ENCODE peak calls at places on chromosome 6, in seven cellular contexts. D, E, X, P, I, T and F are unnamed samples.

GRCh38 chr6:147063469-147064031 is 140.7 kb upstream of the STXBP5 start:
- DNase-seq in T (peak), D (no peak), E (peak), X (no peak), P (peak), I (peak), F (no peak)

GRCh38 chr6:51514396-51515051 is 572.9 kb downstream of the PKHD1 start:
- DNase-seq in E (no peak), P (no peak), I (peak), T (no peak), D (peak), X (no peak), F (no peak)

GRCh38 chr6:152696543-152696942 is 1.2 kb upstream of the MYCT1 start:
- DNase-seq in E (no peak), X (no peak), I (peak), P (peak), T (peak), D (no peak), F (no peak)

GRCh38 chr6:1321715-1322114 is 9.8 kb downstream of the FOXQ1 start:
- DNase-seq in E (no peak), P (peak), I (peak), T (peak), D (no peak), X (no peak), F (no peak)

GRCh38 chr6:85126448-85127178 is 323.3 kb upstream of the NT5E start:
- DNase-seq in D (peak), X (peak), P (peak), T (peak), E (peak), I (peak), F (peak)

GRCh38 chr6:143647191-143647590 is 30.6 kb upstream of the PHACTR2 start:
- DNase-seq in D (no peak), P (no peak), I (no peak), X (no peak), E (no peak), T (no peak), F (no peak)

GRCh38 chr6:34656378-34657036 is 40.1 kb downstream of the ILRUN start:
- DNase-seq in X (no peak), P (peak), E (no peak), D (no peak), I (peak), T (peak), F (no peak)

GRCh38 chr6:43970913-43971775 is 156.1 kb downstream of the MRPL14 start:
- DNase-seq in E (no peak), T (no peak), I (no peak), D (no peak), X (no peak), P (peak), F (peak)

GRCh38 chr6:14216931-14217684 is 99.5 kb downstream of the CD83 start:
- DNase-seq in E (no peak), P (peak), X (no peak), T (no peak), I (no peak), D (no peak), F (no peak)

GRCh38 chr6:170127151-170127550 is 163.7 kb downstream of the DLL1 start:
- DNase-seq in P (no peak), D (no peak), X (no peak), I (no peak), T (no peak), E (no peak), F (no peak)

GRCh38 chr6:159035891-159036290 is 8.9 kb downstream of the TAGAP start:
- DNase-seq in E (no peak), T (no peak), D (no peak), X (no peak), P (no peak), I (no peak), F (no peak)

GRCh38 chr6:161740486-161740885 is 466.6 kb upstream of the AGPAT4 start:
- DNase-seq in D (no peak), T (no peak), I (no peak), E (no peak), P (no peak), X (no peak), F (no peak)

GRCh38 chr6:133814797-133815196 is 74.1 kb upstream of the TCF21 start:
- DNase-seq in D (no peak), E (peak), X (no peak), I (peak), T (peak), P (peak), F (no peak)

GRCh38 chr6:97068211-97068610 is 143.7 kb downstream of the KLHL32 start:
- DNase-seq in X (no peak), T (peak), E (no peak), I (peak), D (peak), P (peak), F (no peak)

GRCh38 chr6:124870611-124871201 is 91.5 kb upstream of the RNF217 start:
- DNase-seq in P (peak), I (peak), D (no peak), T (peak), E (no peak), X (no peak), F (no peak)

GRCh38 chr6:14178083-14178445 is 60.5 kb downstream of the CD83 start:
- DNase-seq in E (peak), D (no peak), T (no peak), P (no peak), X (no peak), I (peak), F (no peak)

GRCh38 chr6:67683960-67684359 is 951.1 kb upstream of the ADGRB3 start:
- DNase-seq in E (no peak), X (no peak), D (no peak), P (peak), I (no peak), T (peak), F (no peak)

GRCh38 chr6:111606620-111607115 is 990 bp upstream of the TRAF3IP2 start:
- DNase-seq in I (no peak), T (peak), E (no peak), X (no peak), D (no peak), P (no peak), F (no peak)

GRCh38 chr6:140581601-140582000 is 1207.2 kb upstream of the CITED2 start:
- DNase-seq in I (no peak), P (no peak), E (no peak), T (no peak), D (no peak), X (no peak), F (no peak)

GRCh38 chr6:52271852-52272460 is 12.6 kb downstream of the MCM3 start:
- DNase-seq in I (no peak), E (no peak), D (no peak), X (no peak), P (peak), T (no peak), F (no peak)

GRCh38 chr6:84078335-84078734 is 44.8 kb downstream of the MRAP2 start:
- DNase-seq in P (no peak), T (no peak), D (no peak), X (no peak), E (peak), I (no peak), F (peak)

DNA sequence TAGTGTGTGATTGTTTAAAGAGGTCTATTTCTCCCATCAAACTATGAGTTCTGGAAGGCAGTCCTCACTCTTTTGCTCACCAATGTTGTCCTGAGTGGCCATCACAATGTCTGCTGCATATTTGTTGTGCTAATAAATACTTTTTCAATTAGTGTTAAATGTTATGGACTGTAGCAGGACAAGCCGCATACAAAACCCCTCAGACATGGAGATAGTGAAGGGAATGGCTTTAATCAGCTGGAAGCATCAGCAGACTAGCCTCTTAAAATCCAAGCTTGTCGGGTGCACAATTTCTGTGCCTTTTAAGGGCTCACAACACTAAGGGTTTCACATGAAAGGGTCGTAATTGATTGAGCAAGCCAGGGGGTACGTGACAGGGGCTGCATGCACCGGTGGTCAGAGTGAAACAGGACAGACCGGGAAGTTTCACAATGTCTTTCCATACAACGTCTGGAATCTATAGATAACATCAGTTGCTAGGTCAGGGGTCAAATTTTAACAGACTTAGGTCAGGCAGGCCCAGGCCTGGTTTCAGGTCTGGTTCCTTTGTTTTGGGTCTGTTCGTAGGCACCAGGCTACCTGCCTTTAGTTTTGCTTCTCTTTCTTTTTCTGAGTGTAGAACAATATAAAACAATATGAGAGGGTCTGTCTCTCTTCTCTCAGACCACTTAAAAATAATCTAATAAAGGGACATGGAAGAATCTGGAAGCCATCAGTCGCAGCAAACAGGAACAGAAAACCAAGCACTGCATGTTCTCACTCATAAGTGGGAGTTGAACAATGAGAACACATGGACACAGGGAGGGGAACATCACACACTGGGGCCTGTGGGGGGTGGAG is 327.6 kb upstream of the HTR1E start:
- DNase-seq in X (no peak), P (no peak), I (peak), T (no peak), E (no peak), D (no peak), F (no peak)
- H3K23ac ChIP-seq in X (no peak), P (no peak), I (no peak), T (no peak), E (no peak), D (no peak), F (no peak)

DNA sequence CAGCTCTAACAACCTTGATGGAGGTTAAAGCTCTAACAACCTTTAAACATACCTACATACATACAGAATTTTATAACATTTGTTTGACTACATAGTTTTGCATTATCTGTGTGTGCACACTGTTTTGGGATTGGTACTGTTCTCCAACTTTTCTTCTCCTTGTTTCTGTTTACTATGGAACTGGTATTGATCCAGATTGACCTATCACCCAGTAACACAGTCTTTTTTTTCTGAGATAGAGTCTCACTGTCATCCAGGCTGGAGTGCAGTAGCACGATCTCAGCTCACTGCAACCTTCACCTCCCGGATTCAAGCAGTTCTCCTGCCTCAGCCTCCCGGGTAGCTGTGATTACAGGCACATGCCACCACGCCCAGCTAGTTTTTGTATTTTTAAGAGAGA is 16.7 kb upstream of the SUMO4 start:
- DNase-seq in X (no peak), D (no peak), T (no peak), I (no peak), P (no peak), E (no peak), F (no peak)
- H3K18ac ChIP-seq in X (no peak), D (no peak), T (no peak), I (no peak), P (no peak), E (no peak), F (no peak)

GRCh38 chr6:37928217-37928616 is 108.7 kb downstream of the ZFAND3 start:
- DNase-seq in P (no peak), E (peak), D (no peak), I (no peak), T (no peak), X (no peak), F (no peak)
- H3K23ac ChIP-seq in P (no peak), E (no peak), D (no peak), I (no peak), T (no peak), X (no peak), F (no peak)

GRCh38 chr6:156060013-156060412 is 604.4 kb upstream of the NOX3 start:
- DNase-seq in I (no peak), X (no peak), P (no peak), D (no peak), T (no peak), E (no peak), F (no peak)

GRCh38 chr6:156061465-156061864 is 605.8 kb upstream of the NOX3 start:
- DNase-seq in D (no peak), P (no peak), X (no peak), T (no peak), I (no peak), E (no peak), F (no peak)

GRCh38 chr6:156058356-156058755 is 602.7 kb upstream of the NOX3 start:
- DNase-seq in P (no peak), D (no peak), X (no peak), T (no peak), I (no peak), E (no peak), F (no peak)

GRCh38 chr6:156056085-156056484 is 600.4 kb upstream of the NOX3 start:
- DNase-seq in P (no peak), I (no peak), E (no peak), T (no peak), X (no peak), D (no peak), F (no peak)

DNA sequence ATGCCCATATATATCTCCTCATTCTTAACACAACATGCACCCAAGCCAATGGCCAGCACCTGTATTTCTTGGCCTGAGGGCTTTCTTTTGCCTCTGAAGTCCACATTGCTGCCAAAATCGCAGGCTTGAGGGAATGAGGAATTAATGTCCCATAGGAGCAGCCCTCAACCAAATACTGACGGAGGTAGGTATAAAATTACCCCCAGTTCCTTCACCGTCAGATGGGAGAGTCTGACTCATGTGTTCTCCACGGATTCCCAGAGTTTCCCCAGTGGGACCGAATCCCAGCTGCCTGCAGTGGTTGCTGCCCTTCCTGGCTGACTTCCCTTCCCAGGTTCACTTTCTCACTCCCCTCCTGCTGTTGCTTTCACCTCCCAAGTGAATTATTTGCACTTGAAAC is 602.2 kb upstream of the NOX3 start:
- DNase-seq in D (no peak), E (no peak), P (no peak), T (peak), X (no peak), I (no peak), F (no peak)
- H3K18ac ChIP-seq in D (no peak), E (no peak), P (no peak), T (no peak), X (no peak), I (no peak), F (no peak)

DNA sequence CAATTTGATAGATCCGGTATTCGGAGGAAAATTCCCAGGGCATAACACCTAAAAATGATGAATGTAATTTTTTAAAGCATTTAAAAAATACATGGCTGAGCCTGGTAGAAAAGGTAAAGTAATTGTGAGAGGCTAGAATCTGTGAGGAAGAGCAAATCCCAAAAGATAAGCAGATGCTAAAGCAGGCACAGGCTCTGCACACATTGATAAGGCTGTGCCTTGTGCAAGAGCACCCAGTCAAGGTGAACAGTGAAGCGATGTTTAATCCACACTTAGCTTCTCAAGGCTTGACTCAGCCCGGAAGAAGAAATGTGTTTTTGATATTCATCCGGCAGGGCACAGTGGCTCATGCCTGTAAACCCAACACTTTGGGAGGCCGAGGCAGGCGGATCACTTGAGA is 5.1 kb upstream of the EPB41L2 start:
- DNase-seq in I (no peak), D (no peak), P (no peak), X (no peak), E (no peak), T (no peak), F (no peak)
- H3K23ac ChIP-seq in I (no peak), D (no peak), P (no peak), X (no peak), E (no peak), T (no peak), F (no peak)

DNA sequence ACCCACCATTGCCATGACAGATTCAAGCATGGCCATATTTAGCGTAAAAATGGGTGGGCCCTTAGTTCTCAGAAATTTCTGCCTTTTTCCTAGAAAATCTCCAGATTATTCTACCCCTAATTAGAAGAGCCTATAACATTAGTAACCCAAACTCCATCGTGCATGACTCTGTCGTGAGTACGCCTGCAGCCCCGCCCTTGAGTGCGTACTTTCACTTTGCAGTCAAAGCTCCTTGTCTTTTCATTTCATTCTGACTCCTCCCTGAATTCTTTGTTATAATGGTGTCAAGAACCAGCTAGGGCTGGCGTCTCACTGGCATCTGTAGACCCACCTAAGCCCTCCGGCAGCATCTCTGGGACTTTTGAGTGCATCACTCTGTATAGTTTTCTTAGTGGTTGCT is 61.6 kb upstream of the NOX3 start:
- DNase-seq in I (no peak), D (no peak), T (no peak), P (no peak), E (no peak), X (no peak), F (no peak)
- H3K18ac ChIP-seq in I (no peak), D (no peak), T (no peak), P (no peak), E (no peak), X (no peak), F (no peak)

DNA sequence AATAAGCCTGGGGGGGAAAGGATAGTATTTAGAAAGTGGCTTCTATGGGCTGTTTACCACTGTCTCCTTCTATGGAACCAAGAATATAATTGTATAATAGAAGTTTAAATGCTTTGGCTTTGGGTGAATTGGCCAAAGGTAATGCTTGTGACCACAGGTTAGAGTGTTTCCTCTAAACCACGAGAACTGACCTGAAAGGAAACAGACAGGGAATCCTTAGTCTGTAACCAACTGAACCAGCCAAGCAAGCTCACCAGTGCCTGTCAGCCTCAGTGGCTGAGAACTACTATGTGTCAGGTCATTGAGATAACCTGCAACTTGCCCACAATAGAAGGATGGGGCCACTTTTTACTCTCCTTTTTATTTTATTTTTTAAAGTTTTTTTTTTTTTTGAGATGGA is 47.9 kb upstream of the TXNDC5 start:
- DNase-seq in E (no peak), T (no peak), I (no peak), D (no peak), X (no peak), P (no peak), F (no peak)
- H3K23ac ChIP-seq in E (no peak), T (no peak), I (no peak), D (no peak), X (no peak), P (no peak), F (no peak)

GRCh38 chr6:53827485-53827884 is 32.7 kb downstream of the LRRC1 start:
- DNase-seq in P (no peak), D (no peak), T (no peak), X (no peak), I (no peak), E (no peak), F (no peak)

GRCh38 chr6:53822355-53823115 is 27.7 kb downstream of the LRRC1 start:
- DNase-seq in P (peak), E (no peak), I (no peak), D (no peak), X (no peak), T (no peak), F (no peak)

GRCh38 chr6:53824714-53825113 is 29.9 kb downstream of the LRRC1 start:
- DNase-seq in T (no peak), D (no peak), E (no peak), P (no peak), I (no peak), X (no peak), F (no peak)

GRCh38 chr6:53828215-53828614 is 33.4 kb downstream of the LRRC1 start:
- DNase-seq in I (no peak), E (no peak), X (no peak), T (no peak), D (no peak), P (no peak), F (no peak)

DNA sequence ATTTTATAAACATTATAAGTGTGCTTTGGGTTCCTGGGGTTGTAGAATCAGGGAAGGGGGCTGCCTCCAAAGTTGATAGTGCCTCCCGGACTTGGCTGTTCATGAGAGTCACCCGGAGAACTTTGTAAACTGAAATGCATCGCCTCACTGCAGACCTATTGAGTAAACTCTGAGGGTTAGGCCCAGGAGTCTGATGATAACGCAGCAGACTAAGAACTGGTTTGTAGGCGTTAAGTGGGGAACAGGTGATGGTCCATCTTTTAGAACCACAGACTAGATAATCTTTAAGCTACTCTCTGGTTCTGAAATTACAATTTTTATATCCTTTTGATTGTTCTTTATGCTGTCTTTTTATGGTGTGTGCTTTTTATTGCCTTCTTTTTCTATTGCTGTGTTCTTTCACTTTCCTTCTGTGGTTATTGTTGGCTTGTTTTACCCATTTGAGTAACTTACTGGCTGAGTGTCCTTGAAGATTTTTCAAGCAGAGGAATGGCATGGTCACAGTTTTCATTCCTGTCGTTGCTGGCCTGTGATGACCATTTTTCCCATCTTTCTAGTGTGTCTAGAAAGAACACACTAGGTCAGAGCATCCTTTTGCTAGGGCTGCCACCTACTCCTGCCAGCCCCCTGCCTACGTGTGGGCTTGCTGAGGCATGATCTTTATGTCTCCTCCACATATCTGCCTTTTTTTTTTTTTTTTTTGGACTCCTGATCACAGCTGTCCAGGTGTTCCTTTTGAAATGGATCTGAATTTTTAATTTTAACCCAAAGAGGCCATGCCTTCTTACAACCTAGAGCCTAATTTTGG is 30.9 kb downstream of the LRRC1 start:
- DNase-seq in D (no peak), P (no peak), I (no peak), X (no peak), T (no peak), E (no peak), F (no peak)
- H3K18ac ChIP-seq in D (peak), P (no peak), I (no peak), X (no peak), T (no peak), E (no peak), F (no peak)